ENCODE peak calls at places on chromosomes 1 and 21, in four cellular contexts. One of them, this sample, is unnamed.

GRCh38 chr1:246219508-246220030 is 287.5 kb downstream of the SMYD3 start:
- DNase-seq in aorta: no peak
- DNase-seq in hepatocyte: peak; percentile 23
- DNase-seq in spleen: no peak
- DNase-seq in this sample: no peak

GRCh38 chr1:227356582-227357228 is 38.4 kb upstream of the CDC42BPA start:
- DNase-seq in aorta: no peak
- DNase-seq in hepatocyte: peak; percentile 55
- DNase-seq in spleen: no peak
- DNase-seq in this sample: no peak

GRCh38 chr1:93275634-93276295 is 69.9 kb upstream of the DR1 start:
- DNase-seq in aorta: no peak
- DNase-seq in hepatocyte: peak; percentile 52
- DNase-seq in spleen: no peak
- DNase-seq in this sample: no peak

GRCh38 chr1:61131716-61132115 is 49.4 kb downstream of the NFIA start:
- DNase-seq in aorta: no peak
- DNase-seq in hepatocyte: no peak
- DNase-seq in spleen: no peak
- DNase-seq in this sample: no peak

GRCh38 chr1:205076245-205076761 is 8.0 kb downstream of the TMEM81 start:
- DNase-seq in aorta: no peak
- DNase-seq in hepatocyte: no peak
- DNase-seq in spleen: no peak
- DNase-seq in this sample: peak; percentile 13

GRCh38 chr1:35656148-35656862 is 15.0 kb upstream of the PSMB2 start:
- DNase-seq in aorta: no peak
- DNase-seq in hepatocyte: no peak
- DNase-seq in spleen: no peak
- DNase-seq in this sample: no peak

GRCh38 chr1:18508084-18508483 is 27.4 kb downstream of the KLHDC7A start:
- DNase-seq in aorta: no peak
- DNase-seq in hepatocyte: no peak
- DNase-seq in spleen: no peak
- DNase-seq in this sample: no peak

GRCh38 chr1:204408074-204408507 is 3.5 kb downstream of the PPP1R15B start:
- DNase-seq in aorta: peak; percentile 87
- DNase-seq in hepatocyte: peak; percentile 57
- DNase-seq in spleen: no peak
- DNase-seq in this sample: no peak

GRCh38 chr1:43069481-43070050 is 102.5 kb downstream of the EBNA1BP2 start:
- DNase-seq in aorta: no peak
- DNase-seq in hepatocyte: peak; percentile 62
- DNase-seq in spleen: no peak
- DNase-seq in this sample: no peak

GRCh38 chr1:241990040-241990439 is 8.9 kb downstream of the MAP1LC3C start:
- DNase-seq in aorta: peak; percentile 81
- DNase-seq in hepatocyte: peak; percentile 65
- DNase-seq in spleen: no peak
- DNase-seq in this sample: no peak

GRCh38 chr1:235500971-235501540 is 3.2 kb downstream of the B3GALNT2 start:
- DNase-seq in aorta: no peak
- DNase-seq in hepatocyte: no peak
- DNase-seq in spleen: no peak
- DNase-seq in this sample: no peak

GRCh38 chr1:184160236-184160635 is 108.7 kb downstream of the TSEN15 start:
- DNase-seq in aorta: no peak
- DNase-seq in hepatocyte: no peak
- DNase-seq in spleen: no peak
- DNase-seq in this sample: no peak

GRCh38 chr21:33109574-33110339 is 39.8 kb downstream of the OLIG1 start:
- DNase-seq in aorta: peak; percentile 57
- DNase-seq in hepatocyte: peak; percentile 16
- DNase-seq in spleen: peak; percentile 80
- DNase-seq in this sample: peak; percentile 64

GRCh38 chr1:65065535-65066378 is 82.2 kb upstream of the AK4 start:
- DNase-seq in aorta: peak; percentile 80
- DNase-seq in hepatocyte: peak; percentile 44
- DNase-seq in spleen: peak; percentile 83
- DNase-seq in this sample: no peak

GRCh38 chr1:94982403-94982802 is 55.5 kb upstream of the CNN3 start:
- DNase-seq in aorta: no peak
- DNase-seq in hepatocyte: no peak
- DNase-seq in spleen: no peak
- DNase-seq in this sample: no peak

GRCh38 chr1:19397217-19397945 is 85.3 kb downstream of the SLC66A1 start:
- DNase-seq in aorta: no peak
- DNase-seq in hepatocyte: no peak
- DNase-seq in spleen: no peak
- DNase-seq in this sample: no peak

GRCh38 chr21:46121286-46122221 is 23.6 kb downstream of the COL6A2 start:
- DNase-seq in aorta: peak; percentile 74
- DNase-seq in hepatocyte: no peak
- DNase-seq in spleen: peak; percentile 56
- DNase-seq in this sample: no peak

GRCh38 chr1:210540288-210540687 is 211.6 kb downstream of the HHAT start:
- DNase-seq in aorta: no peak
- DNase-seq in hepatocyte: no peak
- DNase-seq in spleen: no peak
- DNase-seq in this sample: no peak

GRCh38 chr1:153506831-153507413 is 28.9 kb downstream of the S100A6 start:
- DNase-seq in aorta: peak; percentile 94
- DNase-seq in hepatocyte: peak; percentile 83
- DNase-seq in spleen: no peak
- DNase-seq in this sample: no peak

GRCh38 chr1:183277821-183278735 is 92.0 kb downstream of the LAMC2 start:
- DNase-seq in aorta: no peak
- DNase-seq in hepatocyte: no peak
- DNase-seq in spleen: no peak
- DNase-seq in this sample: no peak

GRCh38 chr21:40681164-40681859 is 165.6 kb downstream of the DSCAM start:
- DNase-seq in aorta: no peak
- DNase-seq in hepatocyte: no peak
- DNase-seq in spleen: no peak
- DNase-seq in this sample: no peak

GRCh38 chr1:169312084-169312954 is 55.3 kb downstream of the NME7 start:
- DNase-seq in aorta: no peak
- DNase-seq in hepatocyte: peak; percentile 47
- DNase-seq in spleen: no peak
- DNase-seq in this sample: peak; percentile 60

GRCh38 chr1:246679211-246680177 is 44.7 kb upstream of the SCCPDH start:
- DNase-seq in aorta: no peak
- DNase-seq in hepatocyte: no peak
- DNase-seq in spleen: no peak
- DNase-seq in this sample: no peak

GRCh38 chr1:11918779-11919519 is 7.3 kb downstream of the KIAA2013 start:
- DNase-seq in aorta: peak; percentile 91
- DNase-seq in hepatocyte: peak; percentile 38
- DNase-seq in spleen: no peak
- DNase-seq in this sample: no peak

GRCh38 chr1:79811173-79811572 is 804.6 kb upstream of the ADGRL4 start:
- DNase-seq in aorta: no peak
- DNase-seq in hepatocyte: no peak
- DNase-seq in spleen: no peak
- DNase-seq in this sample: no peak

GRCh38 chr1:177772621-177773020 is 197.2 kb downstream of the SEC16B start:
- DNase-seq in aorta: no peak
- DNase-seq in hepatocyte: no peak
- DNase-seq in spleen: no peak
- DNase-seq in this sample: no peak

GRCh38 chr1:47875831-47876586 is 121.2 kb downstream of the TRABD2B start:
- DNase-seq in aorta: no peak
- DNase-seq in hepatocyte: peak; percentile 65
- DNase-seq in spleen: no peak
- DNase-seq in this sample: no peak

GRCh38 chr1:96416690-96417444 is 304.7 kb upstream of the PTBP2 start:
- DNase-seq in aorta: no peak
- DNase-seq in hepatocyte: no peak
- DNase-seq in spleen: no peak
- DNase-seq in this sample: no peak

GRCh38 chr1:10341062-10341600 is 57.7 kb upstream of the PGD start:
- DNase-seq in aorta: no peak
- DNase-seq in hepatocyte: no peak
- DNase-seq in spleen: no peak
- DNase-seq in this sample: no peak

GRCh38 chr21:15491100-15491499 is 238.7 kb upstream of the USP25 start:
- DNase-seq in aorta: no peak
- DNase-seq in hepatocyte: no peak
- DNase-seq in spleen: no peak
- DNase-seq in this sample: no peak

GRCh38 chr1:50978852-50979781 is 9.1 kb downstream of the CDKN2C start:
- DNase-seq in aorta: no peak
- DNase-seq in hepatocyte: no peak
- DNase-seq in spleen: no peak
- DNase-seq in this sample: no peak

GRCh38 chr1:79204774-79205173 is 198.2 kb upstream of the ADGRL4 start:
- DNase-seq in aorta: no peak
- DNase-seq in hepatocyte: no peak
- DNase-seq in spleen: no peak
- DNase-seq in this sample: no peak

DNA sequence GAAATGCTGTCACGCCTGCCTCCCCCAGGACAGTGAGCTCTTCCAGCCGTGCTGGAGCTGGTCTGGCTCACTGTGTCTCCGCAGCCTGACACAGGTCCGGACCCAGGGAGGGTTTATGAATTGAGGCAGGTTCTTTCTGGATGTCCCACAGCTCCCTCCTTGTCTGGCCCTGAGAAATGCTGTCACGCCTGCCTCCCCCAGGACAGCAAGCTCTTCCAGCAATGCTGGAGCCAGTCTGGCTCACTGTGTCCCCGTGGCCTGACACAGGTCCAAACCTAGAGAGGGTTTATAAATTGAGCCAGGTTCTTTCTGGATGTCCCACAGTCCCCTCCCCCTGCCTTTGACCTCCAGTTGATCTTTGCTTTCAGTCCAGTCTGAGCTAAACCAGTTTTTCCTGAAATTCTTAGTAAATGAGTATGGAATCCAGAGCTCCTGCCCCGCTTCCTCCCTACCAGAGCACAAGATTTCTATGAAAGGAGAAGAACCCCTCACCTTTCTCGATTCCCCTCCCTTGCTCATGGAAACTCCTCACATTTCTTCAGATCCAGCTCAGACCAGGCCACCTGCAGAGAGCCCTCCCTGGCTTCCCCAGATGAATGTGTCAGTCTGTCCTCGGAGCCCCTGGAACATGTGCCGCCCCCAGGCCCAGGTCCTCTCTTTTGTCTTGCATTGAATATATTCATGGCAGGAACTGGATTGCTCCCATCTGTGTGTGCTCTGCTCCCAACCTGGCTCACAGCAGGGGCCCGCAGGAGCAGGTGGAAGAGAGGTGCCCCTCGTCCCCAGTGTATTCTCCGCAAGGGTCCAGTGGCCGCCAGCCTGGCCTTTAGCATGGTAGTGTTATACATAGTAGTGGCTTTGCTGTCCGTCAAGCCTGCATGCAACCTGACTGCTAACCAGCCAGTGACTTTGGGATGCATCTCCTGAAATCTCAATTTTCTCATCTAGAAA is 116.3 kb downstream of the EPHB2 start:
- DNase-seq in aorta: no peak
- DNase-seq in hepatocyte: peak; percentile 73
- DNase-seq in spleen: peak; percentile 51
- DNase-seq in this sample: no peak
- H3K27ac ChIP-seq in aorta: no peak overlapping the region
- H3K27ac ChIP-seq in hepatocyte: peak overlapping the region; percentile 84
- H3K27ac ChIP-seq in spleen: no peak overlapping the region
- H3K27ac ChIP-seq in this sample: no peak overlapping the region

DNA sequence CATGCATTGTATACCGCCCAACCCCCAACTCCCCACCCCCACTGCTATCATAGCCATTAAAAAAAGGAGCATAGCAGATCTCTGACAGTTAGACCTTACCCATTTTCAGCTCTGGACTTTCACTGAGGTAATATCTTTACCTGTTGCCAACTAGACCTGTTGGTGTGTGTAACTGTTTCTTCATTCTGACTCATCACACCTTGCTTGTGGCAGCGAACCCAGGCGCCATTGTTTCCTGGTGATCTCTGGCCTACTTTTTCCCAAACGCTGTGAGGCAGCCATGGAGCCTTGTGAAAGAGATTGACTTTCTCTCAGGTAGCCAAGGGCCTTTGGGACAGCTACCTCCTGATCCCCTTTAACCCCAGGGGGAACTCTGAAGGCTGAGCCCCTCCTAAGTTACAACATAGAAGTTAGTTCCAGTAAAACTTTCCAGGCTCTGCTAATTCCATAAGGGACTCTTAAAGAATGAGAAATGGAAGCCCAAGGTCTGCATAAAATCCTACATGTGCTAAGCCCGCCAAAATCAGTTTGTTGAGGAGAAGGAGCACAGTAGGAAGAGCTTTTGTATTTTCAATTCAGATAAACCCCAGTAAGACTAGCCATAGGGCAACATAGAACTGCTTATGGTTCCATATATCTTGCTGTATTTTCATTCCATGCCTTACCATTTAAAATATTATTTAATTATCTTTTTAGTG is 196.1 kb upstream of the CAMK1G start:
- DNase-seq in aorta: no peak
- DNase-seq in hepatocyte: no peak
- DNase-seq in spleen: no peak
- DNase-seq in this sample: no peak
- H3K27ac ChIP-seq in aorta: no peak overlapping the region
- H3K27ac ChIP-seq in hepatocyte: no peak overlapping the region
- H3K27ac ChIP-seq in spleen: no peak overlapping the region
- H3K27ac ChIP-seq in this sample: no peak overlapping the region

GRCh38 chr1:221849897-221850296 is 108.0 kb upstream of the DUSP10 start:
- DNase-seq in aorta: no peak
- DNase-seq in hepatocyte: no peak
- DNase-seq in spleen: no peak
- DNase-seq in this sample: no peak
- H3K27ac ChIP-seq in aorta: no peak overlapping the region
- H3K27ac ChIP-seq in hepatocyte: no peak overlapping the region
- H3K27ac ChIP-seq in spleen: no peak overlapping the region
- H3K27ac ChIP-seq in this sample: no peak overlapping the region

GRCh38 chr1:225823811-225824261 is 13.9 kb downstream of the EPHX1 start:
- DNase-seq in aorta: peak; percentile 60
- DNase-seq in hepatocyte: no peak
- DNase-seq in spleen: no peak
- DNase-seq in this sample: no peak
- H3K27ac ChIP-seq in aorta: no peak overlapping the region
- H3K27ac ChIP-seq in hepatocyte: no peak overlapping the region
- H3K27ac ChIP-seq in spleen: no peak overlapping the region
- H3K27ac ChIP-seq in this sample: no peak overlapping the region

DNA sequence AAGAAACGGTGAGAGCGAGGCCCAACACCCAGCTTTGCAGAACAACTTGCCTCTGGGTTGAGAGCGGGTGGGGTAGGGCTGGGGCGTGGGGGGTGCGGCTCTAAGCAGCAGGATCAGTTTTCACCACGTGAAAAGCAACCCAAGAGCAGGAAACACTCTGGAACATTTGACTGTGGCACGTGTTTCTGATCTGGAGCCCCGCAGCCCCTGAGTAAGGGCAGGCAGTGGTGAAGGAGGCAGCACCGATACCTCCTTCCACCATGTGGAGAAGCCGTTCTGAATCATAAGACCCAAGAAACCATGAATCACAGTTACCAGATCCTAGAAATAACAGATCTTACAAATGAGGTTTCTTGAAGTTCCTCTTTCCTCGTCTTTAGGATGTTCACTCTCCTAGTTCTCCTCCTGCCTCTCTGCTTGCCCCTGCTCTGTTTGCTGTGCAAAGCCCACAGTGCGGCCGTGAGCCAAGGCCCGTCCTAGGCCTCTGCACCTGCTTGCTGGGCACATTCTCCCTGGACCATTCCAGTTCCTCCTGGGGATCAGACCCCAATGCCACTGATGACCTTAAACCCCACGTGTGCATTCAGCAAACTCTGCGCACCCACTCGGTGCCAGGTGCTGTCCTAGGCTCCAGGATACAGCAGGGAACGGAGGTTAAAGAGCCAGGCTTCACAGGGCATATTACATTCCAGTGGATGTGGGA is 31.9 kb downstream of the SLC1A7 start:
- DNase-seq in aorta: no peak
- DNase-seq in hepatocyte: peak; percentile 45
- DNase-seq in spleen: no peak
- DNase-seq in this sample: peak; percentile 35
- H3K27ac ChIP-seq in aorta: no peak overlapping the region
- H3K27ac ChIP-seq in hepatocyte: peak overlapping the region; percentile 1
- H3K27ac ChIP-seq in spleen: no peak overlapping the region
- H3K27ac ChIP-seq in this sample: no peak overlapping the region

This sample was measured in HL-60.